ENCODE peak calls at places on chromosomes 1 and 21, in six cellular contexts. W, G, U, X, K and V are unnamed samples.

GRCh38 chr1:114588196-114588689 is 6.8 kb upstream of the BCAS2 start:
- DNase-seq in W (no peak), G (no peak), U (no peak), X (no peak), K (no peak), V (no peak)

GRCh38 chr1:230387296-230387695 is 38.8 kb downstream of the PGBD5 start:
- DNase-seq in W (no peak), G (no peak), U (no peak), X (no peak), K (no peak), V (no peak)

GRCh38 chr1:113850127-113850796 is 21.2 kb downstream of the PTPN22 start:
- DNase-seq in W (no peak), G (no peak), U (no peak), X (no peak), K (no peak), V (no peak)

GRCh38 chr1:173478099-173478555 is 992 bp downstream of the PRDX6 start:
- DNase-seq in W (no peak), G (peak; percentile 88), U (no peak), X (peak; percentile 60), K (no peak), V (peak; percentile 75)

GRCh38 chr1:76381450-76382108 is 307.0 kb downstream of the ST6GALNAC3 start:
- DNase-seq in W (no peak), G (no peak), U (no peak), X (no peak), K (no peak), V (no peak)

GRCh38 chr1:35005711-35006110 is 20.6 kb upstream of the TMEM35B start:
- DNase-seq in W (no peak), G (no peak), U (no peak), X (no peak), K (no peak), V (no peak)

GRCh38 chr1:245590726-245591125 is 435.9 kb downstream of the KIF26B start:
- DNase-seq in W (no peak), G (no peak), U (no peak), X (no peak), K (no peak), V (no peak)

GRCh38 chr1:86394416-86394815 is 1.7 kb downstream of the ODF2L start:
- DNase-seq in W (no peak), G (no peak), U (no peak), X (peak; percentile 41), K (no peak), V (no peak)

GRCh38 chr1:156663178-156663577 is 14.0 kb downstream of the NES start:
- DNase-seq in W (no peak), G (peak; percentile 37), U (no peak), X (no peak), K (no peak), V (no peak)

GRCh38 chr21:36551731-36552457 is 72.0 kb upstream of the CLDN14 start:
- DNase-seq in W (no peak), G (no peak), U (no peak), X (no peak), K (no peak), V (no peak)

GRCh38 chr1:151519667-151520066 is 8.5 kb downstream of the CGN start:
- DNase-seq in W (no peak), G (no peak), U (no peak), X (no peak), K (no peak), V (no peak)

DNA sequence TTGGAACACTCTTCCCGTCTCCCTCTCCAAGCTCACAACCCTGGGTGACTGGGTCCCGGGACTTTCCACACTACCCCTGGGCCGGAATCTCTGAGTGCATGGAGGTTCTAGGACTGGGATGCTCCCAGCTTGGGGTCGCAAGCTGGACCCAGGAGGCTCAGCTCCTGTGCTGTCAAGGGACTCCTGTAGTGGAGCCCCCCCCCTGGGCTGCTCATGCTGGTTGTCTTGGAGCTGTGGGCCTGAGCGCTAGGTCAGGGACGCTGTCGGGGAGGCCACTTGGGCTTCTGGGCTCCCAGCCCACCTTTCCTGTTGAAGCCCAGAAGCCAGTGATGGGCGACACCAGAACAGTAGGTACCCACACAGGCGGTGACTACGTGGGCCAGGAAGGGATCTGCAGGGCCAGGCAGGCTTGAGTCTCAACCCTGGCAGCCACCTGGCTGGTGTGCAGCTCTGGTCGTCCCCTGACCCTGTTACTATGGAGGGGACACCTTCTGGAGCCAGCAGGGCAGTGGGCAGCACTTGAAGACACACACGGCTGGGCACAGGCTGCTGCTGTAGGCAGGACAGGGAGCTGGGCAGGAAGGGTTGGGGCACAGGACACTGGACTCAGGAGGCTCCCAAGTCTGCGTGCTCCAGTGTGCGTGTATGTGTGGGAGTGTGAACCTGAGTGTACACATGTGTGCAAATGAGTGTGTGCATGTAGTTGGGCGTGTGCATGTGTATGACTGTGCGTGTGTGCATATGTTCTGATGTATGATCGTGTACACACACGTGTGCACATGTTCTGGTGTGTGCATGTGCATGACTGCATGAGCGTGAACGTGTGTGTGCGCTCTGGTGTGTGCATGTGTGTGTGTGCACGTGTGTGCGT is 3.0 kb downstream of the MMEL1 start:
- DNase-seq in W (no peak), G (no peak), U (peak; percentile 35), X (no peak), K (no peak), V (peak; percentile 59)
- H3K27ac ChIP-seq in W (no peak overlapping the region), G (no peak overlapping the region), U (no peak overlapping the region), X (no peak overlapping the region), K (no peak overlapping the region), V (no peak overlapping the region)

DNA sequence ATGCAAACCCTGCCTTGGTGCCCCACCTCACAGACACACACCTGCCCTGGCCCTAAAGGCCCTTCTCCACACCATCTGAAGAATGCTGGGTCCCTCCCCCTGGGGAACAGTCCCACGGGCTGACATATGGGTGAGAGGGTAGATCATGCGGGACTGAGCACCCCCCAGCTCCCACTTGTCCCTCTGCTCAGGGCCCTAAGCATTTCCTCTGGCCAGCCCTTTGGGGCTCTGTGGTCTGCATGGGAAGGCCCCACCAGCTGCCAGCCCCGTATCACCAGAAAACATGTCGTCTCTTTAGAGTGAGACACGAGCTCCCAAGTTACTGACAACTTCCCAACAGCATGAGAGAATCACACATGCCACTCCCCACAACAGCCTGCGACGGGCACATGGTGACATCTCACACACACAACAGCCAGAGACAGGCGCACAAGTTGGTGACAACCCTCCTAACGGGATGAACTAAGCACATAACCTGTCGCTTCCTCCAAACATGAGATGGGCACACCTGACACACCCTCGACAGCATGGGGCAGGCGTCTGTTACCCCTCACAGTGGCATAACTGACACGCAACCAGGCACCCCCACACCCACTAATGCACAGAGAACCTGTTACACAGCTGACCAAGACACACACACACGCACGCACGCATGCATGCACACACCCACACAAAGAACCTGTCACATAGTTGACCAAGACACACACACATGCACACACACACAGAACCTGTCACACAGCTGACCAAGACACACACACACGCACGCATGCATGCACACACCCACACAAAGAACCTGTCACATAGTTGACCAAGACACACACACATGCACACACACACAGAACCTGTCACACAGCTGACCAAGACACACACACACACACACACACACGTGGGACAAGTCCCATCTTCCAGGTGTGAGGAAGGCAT is 41.2 kb downstream of the AHDC1 start:
- DNase-seq in W (no peak), G (no peak), U (no peak), X (no peak), K (no peak), V (no peak)
- H3K27ac ChIP-seq in W (no peak overlapping the region), G (peak overlapping the region; percentile 86), U (peak overlapping the region; percentile 91), X (no peak overlapping the region), K (peak overlapping the region; percentile 89), V (peak overlapping the region; percentile 51)

GRCh38 chr1:196527941-196528340 is 80.3 kb downstream of the KCNT2 start:
- DNase-seq in W (no peak), G (no peak), U (no peak), X (no peak), K (no peak), V (no peak)
- H3K27ac ChIP-seq in W (no peak overlapping the region), G (no peak overlapping the region), U (no peak overlapping the region), X (no peak overlapping the region), K (no peak overlapping the region), V (no peak overlapping the region)

DNA sequence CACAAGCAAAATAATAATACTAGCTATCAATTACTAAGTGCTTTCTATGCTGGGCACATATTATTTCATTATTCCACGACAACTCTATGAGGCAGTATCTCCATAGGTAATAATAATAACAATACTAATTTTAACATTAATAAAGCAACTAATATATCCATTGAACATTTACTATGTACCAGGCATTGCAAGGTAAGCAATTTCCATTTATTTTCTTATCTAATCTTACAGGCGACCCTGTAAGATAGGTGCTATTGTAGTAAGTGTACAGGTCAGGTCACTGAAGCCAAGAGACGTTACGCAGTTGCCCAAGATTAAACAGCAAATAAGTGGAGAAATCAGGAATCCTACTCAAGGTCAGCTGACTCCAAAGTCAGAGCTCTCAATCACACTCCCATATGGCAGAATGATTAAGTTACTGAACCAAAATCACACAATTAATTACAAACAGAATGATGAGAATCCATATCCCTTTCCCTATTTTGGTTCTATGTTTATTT is 198.4 kb downstream of the SLC45A1 start:
- DNase-seq in W (no peak), G (no peak), U (no peak), X (no peak), K (no peak), V (no peak)
- H3K27ac ChIP-seq in W (no peak overlapping the region), G (no peak overlapping the region), U (no peak overlapping the region), X (peak overlapping the region; percentile 68), K (no peak overlapping the region), V (no peak overlapping the region)

DNA sequence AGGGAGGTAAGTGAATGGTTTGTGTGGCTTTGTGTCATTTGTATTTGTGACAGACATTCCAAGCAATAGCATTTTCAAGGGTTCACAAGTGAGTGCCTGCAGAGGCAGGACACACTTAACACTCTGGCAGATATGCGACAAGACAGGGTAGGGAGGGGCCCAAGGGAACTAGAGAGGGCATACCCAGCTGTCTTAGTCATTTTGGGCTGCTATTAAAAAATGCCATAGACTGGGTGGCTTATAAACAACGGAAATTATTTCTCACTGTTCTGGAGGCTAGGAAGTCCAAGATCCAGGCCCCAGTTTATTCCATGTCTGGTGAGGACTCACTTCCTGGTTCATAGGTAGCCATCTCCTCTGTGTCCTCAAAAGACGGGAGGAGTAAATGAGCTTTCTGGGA is 137.4 kb downstream of the FGGY start:
- DNase-seq in W (no peak), G (no peak), U (no peak), X (no peak), K (no peak), V (no peak)
- H3K27ac ChIP-seq in W (no peak overlapping the region), G (no peak overlapping the region), U (no peak overlapping the region), X (no peak overlapping the region), K (no peak overlapping the region), V (no peak overlapping the region)